ENCODE peak calls at places on chromosomes 13 and 19, in eight cellular contexts. One of them, this sample, is unnamed.

GRCh38 chr19:29155683-29156082 is 57.3 kb downstream of the UQCRFS1 start:
- DNase-seq in transverse colon: no peak
- DNase-seq in tibial nerve: no peak
- DNase-seq in kidney epithelial cell: no peak
- DNase-seq in HCT116: no peak
- DNase-seq in colonic mucosa: no peak
- DNase-seq in CD8-positive, alpha-beta T cell: no peak
- DNase-seq in AG04450: no peak
- DNase-seq in this sample: no peak

GRCh38 chr19:34707661-34708060 is 26.4 kb upstream of the ZNF181 start:
- DNase-seq in transverse colon: no peak
- DNase-seq in tibial nerve: no peak
- DNase-seq in kidney epithelial cell: no peak
- DNase-seq in HCT116: no peak
- DNase-seq in colonic mucosa: no peak
- DNase-seq in CD8-positive, alpha-beta T cell: no peak
- DNase-seq in AG04450: no peak
- DNase-seq in this sample: no peak

GRCh38 chr13:113648218-113648615 is 9.8 kb downstream of the ATP4B start:
- DNase-seq in transverse colon: peak; percentile 7
- DNase-seq in tibial nerve: peak; percentile 11
- DNase-seq in kidney epithelial cell: no peak
- DNase-seq in HCT116: no peak
- DNase-seq in colonic mucosa: no peak
- DNase-seq in CD8-positive, alpha-beta T cell: peak; percentile 1
- DNase-seq in AG04450: no peak
- DNase-seq in this sample: no peak

GRCh38 chr13:114064516-114065140 is 67.8 kb downstream of the RASA3 start:
- DNase-seq in transverse colon: peak; percentile 40
- DNase-seq in tibial nerve: no peak
- DNase-seq in kidney epithelial cell: no peak
- DNase-seq in HCT116: no peak
- DNase-seq in colonic mucosa: no peak
- DNase-seq in CD8-positive, alpha-beta T cell: no peak
- DNase-seq in AG04450: no peak
- DNase-seq in this sample: no peak

GRCh38 chr19:11020982-11021759 is 60.3 kb downstream of the SMARCA4 start:
- DNase-seq in transverse colon: no peak
- DNase-seq in tibial nerve: no peak
- DNase-seq in kidney epithelial cell: no peak
- DNase-seq in HCT116: no peak
- DNase-seq in colonic mucosa: no peak
- DNase-seq in CD8-positive, alpha-beta T cell: no peak
- DNase-seq in AG04450: no peak
- DNase-seq in this sample: no peak

GRCh38 chr13:73602295-73602694 is 531.9 kb downstream of the KLF12 start:
- DNase-seq in transverse colon: no peak
- DNase-seq in tibial nerve: no peak
- DNase-seq in kidney epithelial cell: no peak
- DNase-seq in HCT116: peak; percentile 2
- DNase-seq in colonic mucosa: no peak
- DNase-seq in CD8-positive, alpha-beta T cell: no peak
- DNase-seq in AG04450: no peak
- DNase-seq in this sample: no peak

GRCh38 chr19:8204961-8205360 is 4.2 kb upstream of the CERS4 start:
- DNase-seq in transverse colon: no peak
- DNase-seq in tibial nerve: no peak
- DNase-seq in kidney epithelial cell: no peak
- DNase-seq in HCT116: no peak
- DNase-seq in colonic mucosa: no peak
- DNase-seq in CD8-positive, alpha-beta T cell: no peak
- DNase-seq in AG04450: no peak
- DNase-seq in this sample: no peak

GRCh38 chr19:4981681-4981958 is 12.7 kb downstream of the KDM4B start:
- DNase-seq in transverse colon: no peak
- DNase-seq in tibial nerve: no peak
- DNase-seq in kidney epithelial cell: no peak
- DNase-seq in HCT116: no peak
- DNase-seq in colonic mucosa: no peak
- DNase-seq in CD8-positive, alpha-beta T cell: no peak
- DNase-seq in AG04450: no peak
- DNase-seq in this sample: no peak

GRCh38 chr13:44129418-44129817 is 244.2 kb upstream of the SERP2 start:
- DNase-seq in transverse colon: no peak
- DNase-seq in tibial nerve: no peak
- DNase-seq in kidney epithelial cell: no peak
- DNase-seq in HCT116: no peak
- DNase-seq in colonic mucosa: no peak
- DNase-seq in CD8-positive, alpha-beta T cell: no peak
- DNase-seq in AG04450: no peak
- DNase-seq in this sample: no peak

GRCh38 chr19:47099576-47100050 is 14.0 kb downstream of the ZC3H4 start:
- DNase-seq in transverse colon: no peak
- DNase-seq in tibial nerve: no peak
- DNase-seq in kidney epithelial cell: no peak
- DNase-seq in HCT116: no peak
- DNase-seq in colonic mucosa: no peak
- DNase-seq in CD8-positive, alpha-beta T cell: no peak
- DNase-seq in AG04450: no peak
- DNase-seq in this sample: no peak

GRCh38 chr13:59893261-59893660 is 270.5 kb downstream of the DIAPH3 start:
- DNase-seq in transverse colon: no peak
- DNase-seq in tibial nerve: no peak
- DNase-seq in kidney epithelial cell: peak; percentile 14
- DNase-seq in HCT116: no peak
- DNase-seq in colonic mucosa: no peak
- DNase-seq in CD8-positive, alpha-beta T cell: no peak
- DNase-seq in AG04450: no peak
- DNase-seq in this sample: no peak

GRCh38 chr19:29781582-29782580 is 29.9 kb upstream of the CCNE1 start:
- DNase-seq in transverse colon: no peak
- DNase-seq in tibial nerve: no peak
- DNase-seq in kidney epithelial cell: no peak
- DNase-seq in HCT116: no peak
- DNase-seq in colonic mucosa: no peak
- DNase-seq in CD8-positive, alpha-beta T cell: no peak
- DNase-seq in AG04450: no peak
- DNase-seq in this sample: no peak

GRCh38 chr19:42170715-42171114 is 38.5 kb upstream of the POU2F2 start:
- DNase-seq in transverse colon: no peak
- DNase-seq in tibial nerve: no peak
- DNase-seq in kidney epithelial cell: no peak
- DNase-seq in HCT116: no peak
- DNase-seq in colonic mucosa: no peak
- DNase-seq in CD8-positive, alpha-beta T cell: no peak
- DNase-seq in AG04450: no peak
- DNase-seq in this sample: no peak

GRCh38 chr13:107480130-107480529 is 735.2 kb downstream of the LIG4 start:
- DNase-seq in transverse colon: no peak
- DNase-seq in tibial nerve: no peak
- DNase-seq in kidney epithelial cell: peak; percentile 34
- DNase-seq in HCT116: no peak
- DNase-seq in colonic mucosa: no peak
- DNase-seq in CD8-positive, alpha-beta T cell: no peak
- DNase-seq in AG04450: no peak
- DNase-seq in this sample: no peak

GRCh38 chr19:29943615-29944014 is 1.6 kb downstream of the URI1 start:
- DNase-seq in transverse colon: no peak
- DNase-seq in tibial nerve: no peak
- DNase-seq in kidney epithelial cell: no peak
- DNase-seq in HCT116: no peak
- DNase-seq in colonic mucosa: no peak
- DNase-seq in CD8-positive, alpha-beta T cell: no peak
- DNase-seq in AG04450: no peak
- DNase-seq in this sample: no peak

GRCh38 chr13:79735228-79735627 is 254.3 kb downstream of the NDFIP2 start:
- DNase-seq in transverse colon: no peak
- DNase-seq in tibial nerve: no peak
- DNase-seq in kidney epithelial cell: no peak
- DNase-seq in HCT116: no peak
- DNase-seq in colonic mucosa: no peak
- DNase-seq in CD8-positive, alpha-beta T cell: no peak
- DNase-seq in AG04450: no peak
- DNase-seq in this sample: peak; percentile 20

GRCh38 chr13:32430018-32430747 is 2.3 kb upstream of the N4BP2L1 start:
- DNase-seq in transverse colon: no peak
- DNase-seq in tibial nerve: no peak
- DNase-seq in kidney epithelial cell: no peak
- DNase-seq in HCT116: no peak
- DNase-seq in colonic mucosa: no peak
- DNase-seq in CD8-positive, alpha-beta T cell: no peak
- DNase-seq in AG04450: no peak
- DNase-seq in this sample: no peak

GRCh38 chr19:58396691-58397532 is 1.5 kb downstream of the RNF225 start:
- DNase-seq in transverse colon: no peak
- DNase-seq in tibial nerve: no peak
- DNase-seq in kidney epithelial cell: no peak
- DNase-seq in HCT116: no peak
- DNase-seq in colonic mucosa: no peak
- DNase-seq in CD8-positive, alpha-beta T cell: no peak
- DNase-seq in AG04450: no peak
- DNase-seq in this sample: no peak

DNA sequence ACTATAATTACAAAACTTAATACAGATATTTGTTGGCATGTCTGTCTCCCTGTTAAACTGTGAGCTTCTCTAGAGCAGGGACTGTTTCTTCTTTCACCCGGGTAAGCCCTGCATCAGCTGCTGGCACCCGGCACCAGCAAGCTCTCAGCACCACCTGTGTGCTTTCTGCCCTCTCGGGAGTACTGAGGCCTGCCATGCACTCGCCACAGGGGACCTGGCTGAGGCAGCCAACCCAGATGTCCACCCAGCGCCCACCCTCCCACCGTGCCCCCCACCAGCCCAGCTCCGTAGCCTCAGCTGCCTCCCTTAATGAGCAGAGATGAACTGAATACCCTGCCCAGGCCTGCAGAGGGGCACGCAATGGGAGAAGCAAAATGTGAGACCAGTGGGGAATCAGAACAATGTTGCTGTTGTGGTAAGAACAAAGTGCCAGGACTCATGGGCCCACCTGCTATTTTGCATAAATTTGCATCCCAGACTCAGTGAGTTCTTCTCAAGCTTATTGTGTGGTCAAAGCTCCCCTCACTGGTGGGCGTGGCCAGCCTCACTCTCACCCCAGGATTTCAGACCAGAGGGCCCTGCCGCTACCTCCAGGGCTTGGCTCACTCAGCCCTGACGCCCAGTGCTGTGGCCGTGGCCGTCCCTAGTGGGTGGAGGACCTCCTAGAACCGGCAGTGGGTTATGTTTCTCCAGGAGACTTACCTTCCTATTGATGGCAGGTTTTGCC is 14.6 kb upstream of the SERPINE3 start:
- DNase-seq in transverse colon: no peak
- DNase-seq in tibial nerve: no peak
- DNase-seq in kidney epithelial cell: no peak
- DNase-seq in HCT116: no peak
- DNase-seq in colonic mucosa: no peak
- DNase-seq in CD8-positive, alpha-beta T cell: no peak
- DNase-seq in AG04450: no peak
- DNase-seq in this sample: no peak
- H3K4me3 ChIP-seq in transverse colon: no peak overlapping the region
- H3K4me3 ChIP-seq in tibial nerve: no peak overlapping the region
- H3K4me3 ChIP-seq in kidney epithelial cell: no peak overlapping the region
- H3K4me3 ChIP-seq in HCT116: no peak overlapping the region
- H3K4me3 ChIP-seq in colonic mucosa: no peak overlapping the region
- H3K4me3 ChIP-seq in CD8-positive, alpha-beta T cell: no peak overlapping the region
- H3K4me3 ChIP-seq in AG04450: no peak overlapping the region
- H3K4me3 ChIP-seq in this sample: no peak overlapping the region

GRCh38 chr13:49652691-49653305 is 24.5 kb downstream of the ARL11 start:
- DNase-seq in transverse colon: peak; percentile 32
- DNase-seq in tibial nerve: no peak
- DNase-seq in kidney epithelial cell: no peak
- DNase-seq in HCT116: peak; percentile 26
- DNase-seq in colonic mucosa: peak; percentile 44
- DNase-seq in CD8-positive, alpha-beta T cell: no peak
- DNase-seq in AG04450: no peak
- DNase-seq in this sample: no peak
- TF ChIP-seq CTCF in transverse colon: peak; percentile 52
- TF ChIP-seq CTCF in tibial nerve: peak; percentile 18
- TF ChIP-seq CTCF in kidney epithelial cell: peak; percentile 59
- TF ChIP-seq CTCF in HCT116: peak; percentile 64
- TF ChIP-seq CTCF in colonic mucosa: peak; percentile 45
- TF ChIP-seq CTCF in CD8-positive, alpha-beta T cell: no peak
- TF ChIP-seq CTCF in AG04450: peak; percentile 33
- TF ChIP-seq CTCF in this sample: peak; percentile 48

DNA sequence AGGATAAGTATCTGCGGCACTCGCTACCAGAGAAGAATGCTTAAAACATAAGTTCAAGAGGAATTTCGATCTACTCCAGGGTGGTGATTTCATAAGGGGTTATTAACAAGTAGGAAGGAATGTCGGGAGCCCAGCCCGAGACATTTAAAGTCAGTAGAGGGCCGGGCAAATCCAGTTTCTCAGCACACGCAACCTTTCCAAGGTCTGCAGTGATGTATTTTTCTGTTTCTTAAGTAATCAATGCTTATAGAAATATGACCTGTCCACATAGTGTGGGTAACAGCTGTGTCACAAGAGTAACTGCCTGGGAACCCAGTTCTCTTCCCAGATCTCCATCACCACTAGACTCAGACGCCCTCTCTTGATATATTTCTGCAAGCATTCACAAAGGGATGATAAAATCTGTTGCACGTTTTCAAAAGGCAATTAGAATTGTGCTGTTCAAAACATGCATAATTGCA is 525.9 kb downstream of the MYO16 start:
- DNase-seq in transverse colon: no peak
- DNase-seq in tibial nerve: no peak
- DNase-seq in kidney epithelial cell: no peak
- DNase-seq in HCT116: peak; percentile 37
- DNase-seq in colonic mucosa: no peak
- DNase-seq in CD8-positive, alpha-beta T cell: no peak
- DNase-seq in AG04450: no peak
- DNase-seq in this sample: peak; percentile 31
- H3K4me3 ChIP-seq in transverse colon: no peak overlapping the region
- H3K4me3 ChIP-seq in tibial nerve: no peak overlapping the region
- H3K4me3 ChIP-seq in kidney epithelial cell: no peak overlapping the region
- H3K4me3 ChIP-seq in HCT116: peak overlapping the region; percentile 25
- H3K4me3 ChIP-seq in colonic mucosa: no peak overlapping the region
- H3K4me3 ChIP-seq in CD8-positive, alpha-beta T cell: no peak overlapping the region
- H3K4me3 ChIP-seq in AG04450: no peak overlapping the region
- H3K4me3 ChIP-seq in this sample: no peak overlapping the region

DNA sequence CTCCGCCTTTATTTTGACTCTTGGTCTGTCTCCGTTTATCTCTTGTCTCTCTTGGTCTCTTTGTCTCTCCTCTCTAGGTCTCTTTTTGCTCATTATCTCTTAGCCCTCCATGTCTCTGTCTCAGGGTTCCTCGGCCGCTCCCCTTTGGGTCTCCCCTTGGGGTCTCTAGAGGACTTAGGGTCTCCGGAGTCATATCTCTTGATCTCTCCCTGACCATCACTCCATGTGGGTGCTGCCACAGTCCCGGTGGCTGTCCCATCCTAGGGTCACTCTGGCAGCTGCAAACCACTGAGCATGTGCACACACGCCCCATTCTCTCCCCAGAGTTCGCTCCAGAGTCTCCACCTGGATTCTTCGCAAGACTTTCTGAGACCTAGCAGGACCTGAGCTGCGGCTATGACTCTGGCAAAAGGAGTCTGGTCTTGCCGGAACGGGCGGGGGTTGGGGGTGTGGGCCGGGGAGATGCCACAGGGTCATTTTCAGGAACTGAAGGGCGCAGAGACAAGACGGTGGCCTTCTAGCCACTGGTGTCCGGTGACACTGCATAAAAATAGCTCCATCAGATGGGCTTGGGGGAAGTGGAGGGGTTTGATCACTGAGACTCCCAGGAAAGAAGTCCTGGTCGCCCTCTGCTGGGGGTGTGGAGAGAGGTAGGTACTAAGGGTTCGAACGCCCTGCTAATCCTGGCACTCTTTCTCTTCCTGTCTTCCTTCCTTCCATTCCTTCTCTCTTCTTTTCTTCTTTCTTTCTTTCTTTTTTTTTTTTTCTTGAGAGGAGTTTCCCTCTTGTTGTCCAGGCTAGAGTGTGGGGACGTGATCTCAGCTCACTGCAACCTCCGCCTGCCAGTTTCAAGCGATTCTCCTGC is 1.2 kb upstream of the KCNA7 start:
- DNase-seq in transverse colon: no peak
- DNase-seq in tibial nerve: no peak
- DNase-seq in kidney epithelial cell: no peak
- DNase-seq in HCT116: peak; percentile 45
- DNase-seq in colonic mucosa: no peak
- DNase-seq in CD8-positive, alpha-beta T cell: no peak
- DNase-seq in AG04450: no peak
- DNase-seq in this sample: no peak
- TF ChIP-seq CTCF in transverse colon: no peak
- TF ChIP-seq CTCF in tibial nerve: no peak
- TF ChIP-seq CTCF in kidney epithelial cell: peak; percentile 42
- TF ChIP-seq CTCF in HCT116: peak; percentile 36
- TF ChIP-seq CTCF in colonic mucosa: no peak
- TF ChIP-seq CTCF in CD8-positive, alpha-beta T cell: no peak
- TF ChIP-seq CTCF in AG04450: peak; percentile 42
- TF ChIP-seq CTCF in this sample: peak; percentile 18

This sample was measured in astrocyte of the cerebellum.